ENCODE peak calls at places on chromosomes 1 and 21, in four cellular contexts. One of them, this sample, is unnamed. For H3F3A, the result is how much of the 10 kb centered on the place peaks cover.

GRCh38 chr1:191528275-191528674 is 630.0 kb upstream of the RGS18 start:
- DNase-seq in PC-9: peak
- DNase-seq in GM23248: no peak
- DNase-seq in MM.1S: no peak
- DNase-seq in this sample: no peak

GRCh38 chr1:3678361-3679097 is 26.2 kb downstream of the TP73 start:
- DNase-seq in PC-9: peak
- DNase-seq in GM23248: no peak
- DNase-seq in MM.1S: no peak
- DNase-seq in this sample: no peak

GRCh38 chr1:205319081-205320018 is 2.2 kb downstream of the NUAK2 start:
- DNase-seq in PC-9: peak
- DNase-seq in GM23248: peak
- DNase-seq in MM.1S: peak
- DNase-seq in this sample: no peak

GRCh38 chr1:93740601-93741031 is 59.0 kb upstream of the BCAR3 start:
- DNase-seq in PC-9: no peak
- DNase-seq in GM23248: no peak
- DNase-seq in MM.1S: no peak
- DNase-seq in this sample: peak

GRCh38 chr1:3976821-3977220 is 76.7 kb upstream of the C1orf174 start:
- DNase-seq in PC-9: no peak
- DNase-seq in GM23248: no peak
- DNase-seq in MM.1S: no peak
- DNase-seq in this sample: no peak

GRCh38 chr1:159089184-159089791 is 12.7 kb upstream of the AIM2 start:
- DNase-seq in PC-9: no peak
- DNase-seq in GM23248: no peak
- DNase-seq in MM.1S: peak
- DNase-seq in this sample: peak

GRCh38 chr21:25895565-25896205 is 160.9 kb downstream of the GABPA start:
- DNase-seq in PC-9: no peak
- DNase-seq in GM23248: peak
- DNase-seq in MM.1S: peak
- DNase-seq in this sample: peak

GRCh38 chr1:30692948-30693301 is 30.5 kb downstream of the MATN1 start:
- DNase-seq in PC-9: no peak
- DNase-seq in GM23248: no peak
- DNase-seq in MM.1S: no peak
- DNase-seq in this sample: no peak

GRCh38 chr1:110626890-110627289 is 20.7 kb upstream of the KCNA2 start:
- DNase-seq in PC-9: no peak
- DNase-seq in GM23248: no peak
- DNase-seq in MM.1S: no peak
- DNase-seq in this sample: no peak

GRCh38 chr1:234955107-234955731 is 173.4 kb downstream of the TOMM20 start:
- DNase-seq in PC-9: no peak
- DNase-seq in GM23248: no peak
- DNase-seq in MM.1S: no peak
- DNase-seq in this sample: no peak

GRCh38 chr1:150902751-150903150 is 15.8 kb downstream of the CTXND2 start:
- DNase-seq in PC-9: no peak
- DNase-seq in GM23248: no peak
- DNase-seq in MM.1S: no peak
- DNase-seq in this sample: no peak

GRCh38 chr1:180424848-180425457 is 77.4 kb downstream of the ACBD6 start:
- DNase-seq in PC-9: no peak
- DNase-seq in GM23248: no peak
- DNase-seq in MM.1S: no peak
- DNase-seq in this sample: peak

GRCh38 chr1:3524571-3525203 is 70.2 kb downstream of the ARHGEF16 start:
- DNase-seq in PC-9: no peak
- DNase-seq in GM23248: no peak
- DNase-seq in MM.1S: no peak
- DNase-seq in this sample: no peak

GRCh38 chr1:226073184-226073950 is 10.9 kb downstream of the H3-3A start:
- DNase-seq in PC-9: no peak
- DNase-seq in GM23248: no peak
- DNase-seq in MM.1S: no peak
- DNase-seq in this sample: no peak

GRCh38 chr1:226072347-226072746 is 9.8 kb downstream of the H3-3A start:
- DNase-seq in PC-9: no peak
- DNase-seq in GM23248: no peak
- DNase-seq in MM.1S: no peak
- DNase-seq in this sample: no peak

GRCh38 chr1:226074046-226074445 is 11.5 kb downstream of the H3-3A start:
- DNase-seq in PC-9: no peak
- DNase-seq in GM23248: no peak
- DNase-seq in MM.1S: no peak
- DNase-seq in this sample: no peak

GRCh38 chr1:226066415-226067077 is 4.0 kb downstream of the H3-3A start:
- DNase-seq in PC-9: no peak
- DNase-seq in GM23248: peak
- DNase-seq in MM.1S: no peak
- DNase-seq in this sample: no peak

GRCh38 chr1:226069818-226070489 is 7.4 kb downstream of the H3-3A start:
- DNase-seq in PC-9: no peak
- DNase-seq in GM23248: no peak
- DNase-seq in MM.1S: no peak
- DNase-seq in this sample: no peak
- H3F3A ChIP-seq in PC-9: half or more
- H3F3A ChIP-seq in GM23248: under half
- H3F3A ChIP-seq in MM.1S: half or more
- H3F3A ChIP-seq in this sample: half or more

DNA sequence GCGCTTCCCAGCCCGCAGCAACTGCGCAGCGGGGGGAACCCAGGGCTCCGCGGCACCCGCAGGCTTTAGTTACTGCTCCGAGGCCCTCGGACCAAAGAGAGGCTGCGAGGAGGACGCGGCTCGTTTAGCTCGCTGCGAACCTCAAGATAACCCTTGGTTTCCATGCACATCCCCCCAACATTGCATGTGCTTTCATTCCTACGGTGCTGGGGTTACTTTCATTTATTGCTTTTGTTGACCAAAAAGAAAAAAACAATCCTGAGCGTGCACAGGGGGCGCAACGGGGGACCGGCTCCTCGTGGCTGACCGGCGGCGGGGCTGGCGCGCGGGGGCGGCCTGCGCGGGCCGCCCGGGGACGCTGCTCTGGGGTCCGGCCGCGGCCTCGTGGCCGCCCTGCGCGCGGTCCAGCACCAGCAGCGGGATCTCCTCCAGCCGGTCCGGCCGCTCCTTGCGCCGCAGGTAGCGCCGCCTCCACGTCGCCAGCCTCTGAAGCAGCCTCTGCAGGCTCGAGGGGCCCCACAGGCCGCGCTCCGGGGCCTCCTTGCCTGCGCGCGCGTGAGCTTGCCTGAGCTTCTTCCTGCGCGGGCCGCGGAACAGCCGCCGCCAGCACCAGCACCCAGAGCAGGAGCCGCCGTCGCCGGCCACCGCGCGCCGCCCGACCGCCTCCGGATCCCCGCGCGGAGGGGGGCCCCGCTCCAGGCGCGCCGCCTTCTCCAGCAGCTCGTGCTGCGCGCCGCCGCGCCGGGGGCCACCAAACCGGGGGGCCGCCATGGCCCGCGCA is 77.4 kb downstream of the DESI2 start:
- DNase-seq in PC-9: no peak
- DNase-seq in GM23248: peak
- DNase-seq in MM.1S: no peak
- DNase-seq in this sample: peak
- H3F3A ChIP-seq in PC-9: under half
- H3F3A ChIP-seq in GM23248: under half
- H3F3A ChIP-seq in MM.1S: under half
- H3F3A ChIP-seq in this sample: under half

GRCh38 chr1:154154534-154155181 is at the start of gene NUP210L:
- DNase-seq in PC-9: no peak
- DNase-seq in GM23248: peak
- DNase-seq in MM.1S: no peak
- DNase-seq in this sample: peak

GRCh38 chr1:154158307-154159125 is 3.6 kb upstream of the NUP210L start:
- DNase-seq in PC-9: no peak
- DNase-seq in GM23248: no peak
- DNase-seq in MM.1S: no peak
- DNase-seq in this sample: no peak

GRCh38 chr1:154159554-154159953 is 4.7 kb upstream of the NUP210L start:
- DNase-seq in PC-9: no peak
- DNase-seq in GM23248: no peak
- DNase-seq in MM.1S: no peak
- DNase-seq in this sample: no peak

GRCh38 chr1:154155282-154155681 is 409 bp upstream of the NUP210L start:
- DNase-seq in PC-9: no peak
- DNase-seq in GM23248: peak
- DNase-seq in MM.1S: no peak
- DNase-seq in this sample: no peak

GRCh38 chr1:154157520-154158306 is 2.8 kb upstream of the NUP210L start:
- DNase-seq in PC-9: no peak
- DNase-seq in GM23248: peak
- DNase-seq in MM.1S: no peak
- DNase-seq in this sample: peak
- H3F3A ChIP-seq in PC-9: under half
- H3F3A ChIP-seq in GM23248: half or more
- H3F3A ChIP-seq in MM.1S: under half
- H3F3A ChIP-seq in this sample: under half

GRCh38 chr1:7491818-7492173 is 279.3 kb upstream of the VAMP3 start:
- DNase-seq in PC-9: no peak
- DNase-seq in GM23248: no peak
- DNase-seq in MM.1S: no peak
- DNase-seq in this sample: no peak

GRCh38 chr1:7493711-7494110 is 277.4 kb upstream of the VAMP3 start:
- DNase-seq in PC-9: no peak
- DNase-seq in GM23248: no peak
- DNase-seq in MM.1S: no peak
- DNase-seq in this sample: no peak

GRCh38 chr1:7489586-7489985 is 281.5 kb upstream of the VAMP3 start:
- DNase-seq in PC-9: no peak
- DNase-seq in GM23248: no peak
- DNase-seq in MM.1S: no peak
- DNase-seq in this sample: no peak

GRCh38 chr1:7490576-7490975 is 280.5 kb upstream of the VAMP3 start:
- DNase-seq in PC-9: no peak
- DNase-seq in GM23248: no peak
- DNase-seq in MM.1S: no peak
- DNase-seq in this sample: no peak

DNA sequence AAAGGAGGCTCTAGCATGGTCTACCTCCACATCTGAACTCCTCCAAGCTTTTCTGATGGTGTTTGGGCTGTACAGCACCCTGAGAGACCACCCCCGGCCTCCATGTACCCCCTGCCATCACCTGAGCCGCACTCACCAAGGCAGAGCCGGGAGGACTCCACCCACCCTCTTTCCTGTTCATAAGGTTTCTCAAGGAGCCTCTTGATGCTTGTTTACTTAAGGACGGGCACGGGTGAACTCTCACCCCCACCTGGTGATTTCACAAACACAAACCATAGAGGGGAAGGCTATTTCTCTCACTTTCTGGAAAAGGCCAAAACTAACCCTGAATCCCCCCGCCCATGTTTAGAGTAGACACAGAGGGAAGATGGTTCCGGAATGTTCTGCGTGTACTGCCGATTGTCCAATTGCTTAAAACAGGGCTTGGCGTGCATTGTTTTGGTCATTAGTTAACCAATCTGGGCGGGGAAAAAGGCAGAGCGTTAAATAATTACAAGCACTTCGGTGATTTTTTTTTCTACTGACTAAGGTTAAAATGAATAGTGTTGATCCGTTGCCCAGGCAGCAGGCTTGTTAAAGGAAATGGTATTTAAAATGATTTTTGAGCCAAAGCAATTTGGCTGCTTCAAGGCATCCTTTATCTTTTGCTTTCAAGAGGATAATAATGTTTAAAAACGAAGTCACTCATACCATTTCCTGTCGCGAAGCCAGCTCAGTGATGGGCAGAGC is 279.8 kb upstream of the VAMP3 start:
- DNase-seq in PC-9: no peak
- DNase-seq in GM23248: peak
- DNase-seq in MM.1S: no peak
- DNase-seq in this sample: no peak
- H3F3A ChIP-seq in PC-9: under half
- H3F3A ChIP-seq in GM23248: under half
- H3F3A ChIP-seq in MM.1S: under half
- H3F3A ChIP-seq in this sample: under half

DNA sequence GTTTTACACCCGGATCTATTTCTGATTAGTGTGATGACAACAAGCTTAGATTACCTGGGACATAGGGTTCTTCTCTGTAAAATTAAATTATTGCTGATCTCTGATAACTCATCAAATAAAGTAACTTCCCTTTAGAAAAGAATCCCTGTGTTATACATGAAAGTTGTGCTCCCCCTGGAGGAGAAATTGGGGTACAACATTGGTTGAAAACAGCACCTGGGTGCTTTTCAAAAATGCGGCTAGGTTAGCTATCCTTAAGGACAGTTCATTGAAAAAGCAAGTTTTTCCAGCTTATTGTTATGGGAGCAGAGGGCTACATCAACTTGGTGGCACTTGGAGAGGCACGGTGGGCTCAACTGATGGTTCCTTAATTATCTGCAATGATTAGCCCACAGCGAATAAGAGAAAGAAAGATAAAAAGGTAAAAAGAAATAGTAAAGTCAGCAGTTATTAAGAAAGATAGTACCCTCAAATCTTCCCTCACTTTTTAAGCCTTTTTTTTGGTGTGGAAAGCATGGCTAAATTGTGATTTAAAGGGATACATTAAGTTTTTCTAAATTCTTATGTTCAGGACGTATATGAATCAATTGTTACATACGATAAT is 97.8 kb downstream of the FMN2 start:
- DNase-seq in PC-9: no peak
- DNase-seq in GM23248: peak
- DNase-seq in MM.1S: peak
- DNase-seq in this sample: peak
- H3F3A ChIP-seq in PC-9: under half
- H3F3A ChIP-seq in GM23248: half or more
- H3F3A ChIP-seq in MM.1S: under half
- H3F3A ChIP-seq in this sample: under half

GRCh38 chr21:45032332-45032731 is 42.0 kb upstream of the ADARB1 start:
- DNase-seq in PC-9: no peak
- DNase-seq in GM23248: no peak
- DNase-seq in MM.1S: no peak
- DNase-seq in this sample: no peak
- H3F3A ChIP-seq in PC-9: under half
- H3F3A ChIP-seq in GM23248: under half
- H3F3A ChIP-seq in MM.1S: under half
- H3F3A ChIP-seq in this sample: under half

GRCh38 chr1:87051965-87052364 is 137.5 kb downstream of the HS2ST1 start:
- DNase-seq in PC-9: no peak
- DNase-seq in GM23248: no peak
- DNase-seq in MM.1S: no peak
- DNase-seq in this sample: no peak
- H3F3A ChIP-seq in PC-9: under half
- H3F3A ChIP-seq in GM23248: under half
- H3F3A ChIP-seq in MM.1S: under half
- H3F3A ChIP-seq in this sample: under half

GRCh38 chr1:75795703-75796193 is 934 bp upstream of the MSH4 start:
- DNase-seq in PC-9: no peak
- DNase-seq in GM23248: no peak
- DNase-seq in MM.1S: no peak
- DNase-seq in this sample: no peak
- H3F3A ChIP-seq in PC-9: half or more
- H3F3A ChIP-seq in GM23248: half or more
- H3F3A ChIP-seq in MM.1S: half or more
- H3F3A ChIP-seq in this sample: half or more

This sample was measured in neural progenitor cell.